ENCODE peak calls at places on chromosomes 1 and 21, in five cellular contexts. One of them, this sample, is unnamed.

GRCh38 chr1:91846007-91846620 is 39.8 kb downstream of the TGFBR3 start:
- DNase-seq in K562: peak
- DNase-seq in A549: peak
- DNase-seq in HepG2: peak
- DNase-seq in GM12878: no peak
- DNase-seq in this sample: no peak

GRCh38 chr1:11738783-11739182 is 2.8 kb downstream of the AGTRAP start:
- DNase-seq in K562: no peak
- DNase-seq in GM12878: no peak
- DNase-seq in A549: no peak
- DNase-seq in HepG2: no peak
- DNase-seq in this sample: no peak

GRCh38 chr1:7043729-7044470 is 258.6 kb downstream of the CAMTA1 start:
- DNase-seq in K562: no peak
- DNase-seq in GM12878: no peak
- DNase-seq in HepG2: no peak
- DNase-seq in A549: no peak
- DNase-seq in this sample: peak

GRCh38 chr1:34149501-34149900 is 15.5 kb downstream of the CSMD2 start:
- DNase-seq in K562: no peak
- DNase-seq in HepG2: no peak
- DNase-seq in GM12878: no peak
- DNase-seq in A549: no peak
- DNase-seq in this sample: peak

GRCh38 chr1:12514597-12514996 is 103.4 kb downstream of the DHRS3 start:
- DNase-seq in K562: no peak
- DNase-seq in GM12878: no peak
- DNase-seq in A549: no peak
- DNase-seq in HepG2: no peak
- DNase-seq in this sample: no peak

GRCh38 chr1:161081519-161081918 is 7.8 kb downstream of the NECTIN4 start:
- DNase-seq in A549: no peak
- DNase-seq in HepG2: no peak
- DNase-seq in GM12878: no peak
- DNase-seq in K562: no peak
- DNase-seq in this sample: no peak

GRCh38 chr1:98389809-98390208 is 271.7 kb upstream of the SNX7 start:
- DNase-seq in GM12878: no peak
- DNase-seq in A549: no peak
- DNase-seq in K562: no peak
- DNase-seq in HepG2: no peak
- DNase-seq in this sample: no peak

GRCh38 chr1:53442297-53442696 is 16.9 kb upstream of the DMRTB1 start:
- DNase-seq in A549: no peak
- DNase-seq in K562: no peak
- DNase-seq in HepG2: no peak
- DNase-seq in GM12878: no peak
- DNase-seq in this sample: no peak

GRCh38 chr1:161706116-161706482 is 930 bp upstream of the FCRLA start:
- DNase-seq in HepG2: no peak
- DNase-seq in K562: no peak
- DNase-seq in GM12878: no peak
- DNase-seq in A549: no peak
- DNase-seq in this sample: no peak

GRCh38 chr1:55530749-55531478 is 315.8 kb upstream of the USP24 start:
- DNase-seq in K562: no peak
- DNase-seq in HepG2: peak
- DNase-seq in A549: no peak
- DNase-seq in GM12878: no peak
- DNase-seq in this sample: peak

GRCh38 chr1:161388639-161389038 is 21.0 kb upstream of the CFAP126 start:
- DNase-seq in GM12878: no peak
- DNase-seq in K562: no peak
- DNase-seq in A549: no peak
- DNase-seq in HepG2: no peak
- DNase-seq in this sample: peak

GRCh38 chr21:32515869-32516268 is 69.5 kb downstream of the TCP10L start:
- DNase-seq in HepG2: no peak
- DNase-seq in GM12878: no peak
- DNase-seq in K562: no peak
- DNase-seq in A549: no peak
- DNase-seq in this sample: no peak

GRCh38 chr1:86594284-86594683 is 47.4 kb downstream of the CLCA4 start:
- DNase-seq in GM12878: no peak
- DNase-seq in K562: no peak
- DNase-seq in A549: no peak
- DNase-seq in HepG2: no peak
- DNase-seq in this sample: peak

GRCh38 chr1:246565751-246566127 is 322 bp downstream of the TFB2M start:
- DNase-seq in K562: no peak
- DNase-seq in A549: no peak
- DNase-seq in HepG2: peak
- DNase-seq in GM12878: no peak
- DNase-seq in this sample: peak

GRCh38 chr1:235642021-235642942 is 7.3 kb downstream of the GNG4 start:
- DNase-seq in HepG2: no peak
- DNase-seq in GM12878: no peak
- DNase-seq in A549: no peak
- DNase-seq in K562: peak
- DNase-seq in this sample: peak

GRCh38 chr1:145849356-145850165 is 4.1 kb downstream of the NUDT17 start:
- DNase-seq in K562: peak
- DNase-seq in A549: no peak
- DNase-seq in GM12878: no peak
- DNase-seq in HepG2: no peak
- DNase-seq in this sample: peak

GRCh38 chr1:100895540-100896480 is at the start of gene SLC30A7:
- DNase-seq in HepG2: peak
- DNase-seq in A549: peak
- DNase-seq in GM12878: peak
- DNase-seq in K562: peak
- DNase-seq in this sample: peak

GRCh38 chr1:100892554-100892953 is 2.1 kb downstream of the EXTL2 start:
- DNase-seq in GM12878: no peak
- DNase-seq in HepG2: no peak
- DNase-seq in A549: no peak
- DNase-seq in K562: no peak
- DNase-seq in this sample: no peak

GRCh38 chr1:100894622-100895539 is at the start of gene EXTL2:
- DNase-seq in GM12878: no peak
- DNase-seq in K562: peak
- DNase-seq in HepG2: peak
- DNase-seq in A549: peak
- DNase-seq in this sample: peak

GRCh38 chr1:100891380-100891779 is 3.3 kb downstream of the EXTL2 start:
- DNase-seq in A549: no peak
- DNase-seq in K562: no peak
- DNase-seq in HepG2: no peak
- DNase-seq in GM12878: no peak
- DNase-seq in this sample: no peak

GRCh38 chr1:100893718-100894117 is 924 bp downstream of the EXTL2 start:
- DNase-seq in A549: no peak
- DNase-seq in K562: no peak
- DNase-seq in GM12878: no peak
- DNase-seq in HepG2: no peak
- DNase-seq in this sample: no peak
- H3K27ac ChIP-seq in A549: peak
- H3K27ac ChIP-seq in K562: peak
- H3K27ac ChIP-seq in GM12878: peak
- H3K27ac ChIP-seq in HepG2: no peak
- H3K27ac ChIP-seq in this sample: no peak

GRCh38 chr1:156833598-156833997 is 16.9 kb upstream of the SH2D2A start:
- DNase-seq in HepG2: no peak
- DNase-seq in GM12878: no peak
- DNase-seq in K562: no peak
- DNase-seq in A549: no peak
- DNase-seq in this sample: no peak
- TF ChIP-seq JUNB in HepG2: no peak
- TF ChIP-seq JUNB in GM12878: no peak
- TF ChIP-seq JUNB in K562: no peak
- TF ChIP-seq JUNB in A549: no peak
- TF ChIP-seq JUNB in this sample: no peak

GRCh38 chr1:204178487-204179281 is 12.5 kb upstream of the REN start:
- DNase-seq in A549: no peak
- DNase-seq in GM12878: no peak
- DNase-seq in K562: no peak
- DNase-seq in HepG2: no peak
- DNase-seq in this sample: no peak
- H3K27ac ChIP-seq in A549: no peak
- H3K27ac ChIP-seq in GM12878: no peak
- H3K27ac ChIP-seq in K562: no peak
- H3K27ac ChIP-seq in HepG2: no peak
- H3K27ac ChIP-seq in this sample: no peak

GRCh38 chr1:159828916-159829634 is 2.4 kb downstream of the SLAMF8 start:
- DNase-seq in K562: peak
- DNase-seq in GM12878: peak
- DNase-seq in HepG2: peak
- DNase-seq in A549: peak
- DNase-seq in this sample: peak
- TF ChIP-seq JUNB in K562: no peak
- TF ChIP-seq JUNB in GM12878: no peak
- TF ChIP-seq JUNB in HepG2: no peak
- TF ChIP-seq JUNB in A549: no peak
- TF ChIP-seq JUNB in this sample: no peak

GRCh38 chr1:211352985-211353515 is 26.4 kb downstream of the TRAF5 start:
- DNase-seq in HepG2: peak
- DNase-seq in GM12878: no peak
- DNase-seq in K562: peak
- DNase-seq in A549: peak
- DNase-seq in this sample: peak
- H3K27ac ChIP-seq in HepG2: no peak
- H3K27ac ChIP-seq in GM12878: no peak
- H3K27ac ChIP-seq in K562: no peak
- H3K27ac ChIP-seq in A549: no peak
- H3K27ac ChIP-seq in this sample: no peak

DNA sequence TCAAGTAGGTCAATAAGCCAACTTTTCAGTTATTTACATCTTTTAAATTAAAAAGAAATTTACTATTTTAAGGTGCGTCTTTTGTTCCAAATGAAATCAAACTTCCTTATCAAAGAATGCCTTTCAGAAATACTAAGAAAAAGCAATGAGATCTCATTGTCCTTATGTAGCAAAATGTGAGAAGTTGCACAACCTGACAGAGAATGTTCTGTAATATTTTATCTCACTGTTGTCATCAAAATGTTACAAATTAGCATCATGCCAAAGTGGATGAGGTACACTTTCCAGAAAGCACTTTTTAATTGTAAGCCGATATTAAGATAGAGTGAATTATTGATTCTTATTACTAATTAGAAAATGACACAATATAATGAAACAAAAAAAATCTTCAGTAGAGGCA is 50.4 kb downstream of the KCNT2 start:
- DNase-seq in A549: no peak
- DNase-seq in GM12878: no peak
- DNase-seq in K562: no peak
- DNase-seq in HepG2: no peak
- DNase-seq in this sample: no peak
- TF ChIP-seq JUNB in A549: no peak
- TF ChIP-seq JUNB in GM12878: no peak
- TF ChIP-seq JUNB in K562: no peak
- TF ChIP-seq JUNB in HepG2: no peak
- TF ChIP-seq JUNB in this sample: no peak

DNA sequence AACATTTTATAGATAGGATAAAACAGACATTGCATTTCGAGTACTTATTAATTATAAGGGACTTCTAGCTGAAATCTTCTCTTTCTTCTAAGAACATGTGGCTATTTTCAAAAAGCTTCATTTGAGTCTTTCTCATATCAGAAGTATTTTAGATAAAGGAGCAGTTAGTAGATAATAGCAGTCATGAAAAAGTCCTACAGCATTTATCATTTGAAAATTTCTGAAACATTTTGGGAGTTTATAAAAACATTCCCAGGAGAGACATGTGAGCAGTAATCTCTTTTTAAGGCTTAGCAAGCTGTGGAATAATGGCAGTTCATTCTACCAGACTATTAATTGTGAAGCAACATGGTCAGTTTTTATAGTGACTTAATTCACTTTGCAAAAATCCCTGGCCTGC is 6.2 kb downstream of the KIF26B start:
- DNase-seq in GM12878: no peak
- DNase-seq in K562: no peak
- DNase-seq in A549: no peak
- DNase-seq in HepG2: no peak
- DNase-seq in this sample: no peak
- H3K27ac ChIP-seq in GM12878: no peak
- H3K27ac ChIP-seq in K562: no peak
- H3K27ac ChIP-seq in A549: no peak
- H3K27ac ChIP-seq in HepG2: no peak
- H3K27ac ChIP-seq in this sample: no peak

GRCh38 chr1:201653883-201654282 is 115.0 kb downstream of the NAV1 start:
- DNase-seq in HepG2: no peak
- DNase-seq in K562: no peak
- DNase-seq in GM12878: no peak
- DNase-seq in A549: no peak
- DNase-seq in this sample: no peak
- TF ChIP-seq JUNB in HepG2: no peak
- TF ChIP-seq JUNB in K562: no peak
- TF ChIP-seq JUNB in GM12878: no peak
- TF ChIP-seq JUNB in A549: no peak
- TF ChIP-seq JUNB in this sample: no peak

This sample was measured in GM23338.